ENCODE peak calls at places on chromosomes 7 and 10, in four cellular contexts. U, S, H and E are unnamed samples.

GRCh38 chr10:50536617-50537252 is 87.0 kb downstream of the SGMS1 start:
- DNase-seq in U (peak; percentile 61), S (no peak), H (no peak), E (no peak)

GRCh38 chr7:76244781-76245391 is 43.2 kb downstream of the SRRM3 start:
- DNase-seq in H (no peak), S (no peak), U (no peak), E (no peak)

GRCh38 chr7:87223666-87224065 is 4.1 kb upstream of the TMEM243 start:
- DNase-seq in S (no peak), U (peak; percentile 39), H (peak; percentile 27), E (no peak)

GRCh38 chr10:9010093-9010492 is 955.6 kb downstream of the GATA3 start:
- DNase-seq in U (no peak), S (no peak), H (no peak), E (no peak)

GRCh38 chr10:19749185-19749729 is 67.0 kb upstream of the PLXDC2 start:
- DNase-seq in S (no peak), U (peak; percentile 78), H (no peak), E (no peak)

GRCh38 chr7:50782376-50783208 is at the start of gene GRB10:
- DNase-seq in H (no peak), S (no peak), U (peak; percentile 23), E (peak; percentile 92)

GRCh38 chr10:133134411-133135115 is 25.5 kb upstream of the KNDC1 start:
- DNase-seq in H (no peak), S (no peak), U (no peak), E (peak; percentile 15)

GRCh38 chr7:50164552-50165220 is 71.6 kb upstream of the ZPBP start:
- DNase-seq in H (no peak), U (no peak), S (no peak), E (no peak)

GRCh38 chr10:117503170-117503885 is 39.2 kb upstream of the EMX2 start:
- DNase-seq in S (no peak), U (peak; percentile 18), H (no peak), E (no peak)

GRCh38 chr10:11104772-11105675 is 87.4 kb downstream of the CELF2 start:
- DNase-seq in H (no peak), S (no peak), U (no peak), E (no peak)
- TF ChIP-seq CTCF in H (no peak), S (no peak), U (no peak), E (no peak)

DNA sequence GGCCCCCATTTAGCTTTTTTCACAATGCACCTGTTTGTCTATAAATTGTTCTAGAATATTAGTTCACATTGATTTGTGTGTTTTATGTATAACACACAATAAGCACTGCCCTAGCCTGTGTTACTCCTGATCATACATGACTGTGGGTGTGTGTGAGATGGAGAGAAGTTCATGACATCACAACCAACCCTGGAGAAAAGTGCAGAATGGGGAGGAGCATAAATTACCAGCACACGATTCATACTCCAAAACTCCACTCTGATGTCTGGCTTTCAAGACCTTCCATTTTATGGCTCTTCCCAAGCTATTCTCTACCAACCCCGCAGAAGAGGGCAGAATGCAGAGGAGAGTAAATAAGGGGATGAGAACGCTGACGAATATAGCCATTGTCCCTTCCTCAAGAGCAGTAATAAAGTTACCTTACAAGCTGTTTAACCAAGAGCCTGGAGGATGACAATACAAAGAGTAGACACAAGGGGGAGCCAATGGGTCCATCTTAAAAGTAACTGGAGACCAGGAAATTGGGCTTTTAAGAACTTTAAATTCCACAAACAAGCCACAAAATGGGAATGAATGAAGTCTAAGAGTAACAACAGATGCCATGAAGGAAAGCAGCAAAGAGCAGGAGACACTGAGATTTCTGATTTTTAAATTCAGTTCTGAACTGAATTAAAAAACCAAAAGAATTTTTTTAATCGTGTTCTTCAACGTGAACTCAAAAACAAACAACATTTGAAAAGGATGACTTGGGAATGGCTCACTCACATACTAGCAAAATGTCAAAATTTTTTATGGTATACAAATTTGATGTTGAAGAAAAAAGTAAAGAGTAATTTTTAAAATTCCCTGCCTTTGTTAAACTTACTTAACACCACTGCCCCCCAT is 159.6 kb downstream of the PARD3 start:
- DNase-seq in H (peak; percentile 40), U (peak; percentile 76), S (peak; percentile 39), E (no peak)
- TF ChIP-seq CTCF in H (peak; percentile 81), U (peak; percentile 85), S (peak; percentile 80), E (peak; percentile 81)

DNA sequence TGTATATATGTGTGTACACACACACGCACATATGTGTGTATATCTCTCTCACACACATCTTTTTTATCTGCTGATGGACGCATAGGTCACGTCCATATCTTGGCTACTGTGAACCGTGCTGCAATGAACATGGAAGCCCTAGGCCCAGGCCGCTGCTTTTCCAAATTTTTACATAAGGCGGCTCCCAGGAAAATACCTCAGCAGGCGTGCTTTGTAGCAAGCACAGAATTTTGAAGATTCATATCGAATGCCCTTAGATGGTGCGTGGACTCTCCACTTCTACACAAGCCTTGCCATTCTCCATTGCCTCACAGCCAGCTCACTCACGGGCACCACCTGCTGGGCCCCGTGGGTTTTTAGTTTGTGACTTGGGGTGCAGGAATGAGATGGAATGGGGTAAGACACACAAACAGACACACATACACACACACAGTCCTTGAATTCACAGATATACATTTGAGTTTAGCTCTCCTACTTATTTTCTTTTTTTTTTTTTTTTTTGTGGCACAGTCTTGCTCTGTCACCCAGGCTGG is 57.9 kb upstream of the RNF32 start:
- DNase-seq in S (no peak), U (no peak), H (no peak), E (no peak)
- TF ChIP-seq CTCF in S (no peak), U (no peak), H (no peak), E (no peak)

DNA sequence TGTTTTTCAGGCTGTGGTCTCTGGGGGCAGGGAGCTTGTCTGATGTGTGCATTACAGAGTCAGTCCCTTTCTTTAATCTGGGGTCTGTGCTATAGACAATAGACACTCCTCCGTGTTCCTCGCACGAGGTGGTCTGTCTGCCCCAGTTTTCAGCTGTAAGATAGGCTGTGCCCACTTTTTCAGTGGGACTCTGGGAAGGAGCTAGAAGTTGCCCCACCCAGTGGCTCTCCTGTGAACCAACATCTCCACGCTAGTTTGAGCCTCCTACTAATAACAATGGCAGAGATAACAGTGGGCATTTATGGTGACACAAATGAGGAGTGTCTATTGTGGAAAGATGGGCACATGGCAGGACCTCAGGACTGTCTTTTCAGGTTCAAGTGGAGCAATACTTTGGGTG is 44.0 kb downstream of the ADRB1 start:
- DNase-seq in U (no peak), S (no peak), H (no peak), E (no peak)
- TF ChIP-seq CTCF in U (no peak), S (no peak), H (no peak), E (no peak)

GRCh38 chr10:79113827-79114226 is 45.1 kb downstream of the ZMIZ1 start:
- DNase-seq in S (no peak), U (no peak), H (no peak), E (no peak)

GRCh38 chr10:79108728-79109127 is 40.0 kb downstream of the ZMIZ1 start:
- DNase-seq in H (no peak), U (no peak), S (no peak), E (no peak)

GRCh38 chr10:79112898-79113431 is 44.2 kb downstream of the ZMIZ1 start:
- DNase-seq in S (no peak), U (peak; percentile 90), H (peak; percentile 95), E (no peak)

GRCh38 chr10:79111846-79112614 is 43.3 kb downstream of the ZMIZ1 start:
- DNase-seq in S (no peak), H (no peak), U (no peak), E (no peak)

DNA sequence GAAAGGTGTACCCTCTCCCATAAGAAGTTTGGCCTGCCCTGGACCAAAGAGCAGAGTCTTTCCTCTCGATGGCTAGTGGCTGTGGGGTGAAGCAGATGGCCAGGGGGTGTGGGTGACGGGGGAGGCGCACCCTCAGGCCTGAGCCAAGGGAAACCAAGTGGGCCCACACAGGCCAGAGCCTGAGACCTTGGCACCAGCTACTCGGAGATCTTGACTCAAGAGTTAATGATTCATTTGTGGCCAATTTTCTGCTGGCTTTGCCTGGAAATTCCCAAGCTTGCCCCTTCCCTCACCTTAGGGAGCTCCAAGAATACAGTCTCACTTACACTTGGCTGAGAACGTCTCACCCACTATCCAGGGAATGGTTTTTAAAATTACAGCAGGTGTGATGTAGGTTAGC is 42.7 kb downstream of the ZMIZ1 start:
- DNase-seq in U (peak; percentile 84), H (no peak), S (no peak), E (no peak)
- TF ChIP-seq CTCF in U (no peak), H (no peak), S (no peak), E (no peak)

GRCh38 chr7:155992107-155992506 is 179.8 kb upstream of the SHH start:
- DNase-seq in U (no peak), S (no peak), H (no peak), E (no peak)

GRCh38 chr7:155992538-155992937 is 180.3 kb upstream of the SHH start:
- DNase-seq in H (no peak), S (no peak), U (no peak), E (no peak)

GRCh38 chr7:155993420-155994252 is 181.4 kb upstream of the SHH start:
- DNase-seq in H (no peak), U (no peak), S (no peak), E (no peak)

GRCh38 chr7:155994253-155994811 is 182.1 kb upstream of the SHH start:
- DNase-seq in U (no peak), H (no peak), S (no peak), E (no peak)

DNA sequence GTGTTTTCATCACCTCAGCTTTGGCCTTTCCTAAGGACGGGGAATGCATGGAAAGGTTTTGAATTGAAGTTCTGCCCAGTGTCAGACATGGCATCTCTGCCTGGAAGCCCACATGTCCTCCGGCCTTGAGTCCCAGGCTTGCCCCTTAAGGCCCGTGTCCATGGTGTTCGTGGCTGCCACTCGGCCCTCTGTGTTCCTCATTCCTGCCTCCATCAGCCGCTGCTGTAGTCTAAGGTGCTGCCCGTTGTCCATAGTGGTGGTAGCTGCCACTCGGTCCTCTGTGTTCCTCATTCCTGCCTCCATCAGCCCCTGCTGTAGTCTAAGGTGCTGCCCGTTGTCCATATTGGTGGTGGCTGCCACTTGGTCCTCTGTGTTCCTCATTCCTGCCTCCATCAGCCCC is 180.7 kb upstream of the SHH start:
- DNase-seq in S (no peak), U (no peak), H (no peak), E (no peak)
- TF ChIP-seq CTCF in S (no peak), U (no peak), H (no peak), E (no peak)

DNA sequence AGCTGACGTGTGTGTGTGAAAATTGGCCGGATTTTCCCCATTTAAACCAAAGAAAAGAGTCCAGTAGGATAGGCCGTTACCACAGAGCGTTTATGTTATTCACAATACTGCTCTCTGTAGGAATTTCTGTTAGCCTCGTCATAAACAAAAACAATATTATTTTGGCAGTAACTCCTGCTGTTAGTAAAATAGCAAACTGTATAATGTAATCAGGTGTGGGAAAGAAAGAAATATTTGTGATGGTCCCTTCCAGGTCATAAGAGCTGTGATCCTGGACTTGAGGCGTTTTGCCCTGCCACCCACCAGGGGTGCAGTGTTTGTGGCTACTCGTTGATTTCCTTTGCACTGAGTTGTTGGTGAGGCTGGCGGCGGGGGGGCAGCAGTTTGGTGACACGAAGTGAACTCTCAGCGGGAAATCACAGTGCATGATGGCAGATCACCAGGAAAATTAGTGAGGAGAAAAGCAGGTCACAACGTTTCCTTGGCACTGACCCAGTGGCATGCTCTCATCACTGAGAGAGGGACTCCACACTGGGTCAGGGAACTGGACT is 2.8 kb downstream of the EEPD1 start:
- DNase-seq in U (no peak), S (no peak), H (no peak), E (no peak)
- TF ChIP-seq CTCF in U (no peak), S (peak; percentile 27), H (no peak), E (no peak)

GRCh38 chr10:21172774-21173432 is 275.8 kb upstream of the NEBL start:
- DNase-seq in H (no peak), U (no peak), S (no peak), E (peak; percentile 39)
- TF ChIP-seq CTCF in H (no peak), U (no peak), S (no peak), E (no peak)